ENCODE peak calls at places on chromosomes 4 and X, in ten cellular contexts. B is mesenchymal stem cell; W is GM20000; E is activated CD4-positive, alpha-beta T cell treated with anti-CD3 and anti-CD28 coated beads, Interleukin-2, amount 50 U/mL, for 24 hours; O is WERI-Rb-1; I is NCI-H82; G is GM04504; X is NCI-H1092; T is EL; Q is testis. F is an unnamed sample.

GRCh38 chr4:3714642-3715001 is 51.6 kb upstream of the ADRA2C start:
- DNase-seq in B (no peak), W (no peak), E (no peak), O (no peak), I (no peak), G (no peak), X (no peak), T (no peak), Q (no peak), F (no peak)

GRCh38 chr4:87309625-87310024 is 13.1 kb downstream of the HSD17B13 start:
- DNase-seq in B (no peak), W (no peak), E (no peak), O (no peak), I (no peak), G (peak), X (no peak), T (no peak), Q (no peak), F (peak)

GRCh38 chr4:163048447-163048846 is 118.2 kb downstream of the NAF1 start:
- DNase-seq in B (peak), W (peak), E (no peak), O (peak), I (peak), G (no peak), X (no peak), T (peak), Q (peak), F (peak)

GRCh38 chr4:41933997-41934812 is 1.0 kb upstream of the TMEM33 start:
- DNase-seq in B (no peak), W (no peak), E (no peak), O (no peak), I (peak), G (no peak), X (no peak), T (no peak), Q (peak), F (no peak)

GRCh38 chr4:174396599-174396998 is 112.9 kb downstream of the CEP44 start:
- DNase-seq in B (no peak), W (no peak), E (no peak), O (no peak), I (no peak), G (no peak), X (no peak), T (no peak), Q (no peak), F (no peak)

GRCh38 chr4:171007618-171008390 is 805.4 kb upstream of the GALNTL6 start:
- DNase-seq in B (no peak), W (no peak), E (no peak), O (no peak), I (no peak), G (no peak), X (no peak), T (no peak), Q (no peak), F (no peak)

GRCh38 chr4:168129046-168129772 is 36.9 kb downstream of the ANXA10 start:
- DNase-seq in B (no peak), W (no peak), E (no peak), O (no peak), I (no peak), G (no peak), X (no peak), T (no peak), Q (no peak), F (no peak)

GRCh38 chr4:185805979-185806378 is 6.0 kb downstream of the SORBS2 start:
- DNase-seq in B (no peak), W (no peak), E (no peak), O (no peak), I (no peak), G (no peak), X (no peak), T (no peak), Q (no peak), F (no peak)

GRCh38 chr4:118968006-118968405 is 79.4 kb downstream of the SYNPO2 start:
- DNase-seq in B (peak), W (peak), E (no peak), O (no peak), I (no peak), G (peak), X (no peak), T (peak), Q (peak), F (peak)

GRCh38 chr4:17232575-17233253 is 279.2 kb downstream of the QDPR start:
- DNase-seq in B (peak), W (no peak), E (no peak), O (no peak), I (peak), G (peak), X (no peak), T (peak), Q (peak), F (peak)

GRCh38 chr4:77618383-77619241 is 13.0 kb downstream of the CXCL13 start:
- DNase-seq in B (peak), W (peak), E (peak), O (peak), I (peak), G (peak), X (peak), T (peak), Q (peak), F (peak)

GRCh38 chrX:126670258-126670657 is 117.6 kb upstream of the DCAF12L1 start:
- DNase-seq in B (no peak), W (no peak), E (no peak), O (no peak), I (no peak), G (no peak), X (no peak), T (no peak), Q (no peak), F (no peak)

GRCh38 chr4:4289930-4290850 is at the start of the genes LYAR and ZBTB49:
- DNase-seq in B (peak), W (peak), E (peak), O (peak), I (peak), G (peak), X (peak), T (peak), Q (peak), F (peak)

GRCh38 chrX:4762196-4762595 is 1048.7 kb upstream of the PRKX start:
- DNase-seq in B (no peak), W (no peak), E (no peak), O (no peak), I (no peak), G (no peak), X (no peak), T (no peak), Q (no peak), F (no peak)